ENCODE peak calls at places on chromosomes 11 and 22, in six cellular contexts. One of them, this sample, is unnamed.

GRCh38 chr11:4808476-4808875 is 4.3 kb upstream of the OR52R1 start:
- DNase-seq in SK-N-SH: no peak
- DNase-seq in Karpas-422: no peak
- DNase-seq in HCT116: no peak
- DNase-seq in PC-3: no peak
- DNase-seq in MM.1S: no peak
- DNase-seq in this sample: no peak

GRCh38 chr22:48900626-48901025 is 927.0 kb downstream of the BRD1 start:
- DNase-seq in SK-N-SH: no peak
- DNase-seq in Karpas-422: no peak
- DNase-seq in HCT116: no peak
- DNase-seq in PC-3: no peak
- DNase-seq in MM.1S: no peak
- DNase-seq in this sample: no peak

GRCh38 chr11:45017329-45017728 is 66.6 kb upstream of the TP53I11 start:
- DNase-seq in SK-N-SH: no peak
- DNase-seq in Karpas-422: peak; percentile 56
- DNase-seq in HCT116: no peak
- DNase-seq in PC-3: no peak
- DNase-seq in MM.1S: no peak
- DNase-seq in this sample: no peak

GRCh38 chr22:46742576-46743221 is 4.6 kb upstream of the CERK start:
- DNase-seq in SK-N-SH: no peak
- DNase-seq in Karpas-422: no peak
- DNase-seq in HCT116: no peak
- DNase-seq in PC-3: peak; percentile 83
- DNase-seq in MM.1S: no peak
- DNase-seq in this sample: no peak

GRCh38 chr11:60934790-60935605 is 10.7 kb downstream of the TMEM132A start:
- DNase-seq in SK-N-SH: no peak
- DNase-seq in Karpas-422: no peak
- DNase-seq in HCT116: no peak
- DNase-seq in PC-3: no peak
- DNase-seq in MM.1S: no peak
- DNase-seq in this sample: no peak

GRCh38 chr11:45369294-45369693 is 83.2 kb upstream of the SYT13 start:
- DNase-seq in SK-N-SH: no peak
- DNase-seq in Karpas-422: no peak
- DNase-seq in HCT116: no peak
- DNase-seq in PC-3: no peak
- DNase-seq in MM.1S: no peak
- DNase-seq in this sample: no peak

GRCh38 chr11:71358122-71358728 is 90.0 kb downstream of the DHCR7 start:
- DNase-seq in SK-N-SH: no peak
- DNase-seq in Karpas-422: no peak
- DNase-seq in HCT116: no peak
- DNase-seq in PC-3: no peak
- DNase-seq in MM.1S: no peak
- DNase-seq in this sample: no peak

GRCh38 chr11:77345621-77346020 is 44.1 kb upstream of the GDPD4 start:
- DNase-seq in SK-N-SH: no peak
- DNase-seq in Karpas-422: no peak
- DNase-seq in HCT116: no peak
- DNase-seq in PC-3: no peak
- DNase-seq in MM.1S: no peak
- DNase-seq in this sample: peak; percentile 69

GRCh38 chr11:117221775-117222517 is 9.9 kb downstream of the PCSK7 start:
- DNase-seq in SK-N-SH: no peak
- DNase-seq in Karpas-422: no peak
- DNase-seq in HCT116: no peak
- DNase-seq in PC-3: peak; percentile 82
- DNase-seq in MM.1S: no peak
- DNase-seq in this sample: peak; percentile 54

GRCh38 chr11:44416776-44417175 is 106.8 kb upstream of the ALX4 start:
- DNase-seq in SK-N-SH: no peak
- DNase-seq in Karpas-422: no peak
- DNase-seq in HCT116: no peak
- DNase-seq in PC-3: peak; percentile 12
- DNase-seq in MM.1S: peak; percentile 21
- DNase-seq in this sample: no peak

GRCh38 chr11:36774603-36775002 is 176.6 kb upstream of the RAG2 start:
- DNase-seq in SK-N-SH: no peak
- DNase-seq in Karpas-422: no peak
- DNase-seq in HCT116: no peak
- DNase-seq in PC-3: peak; percentile 49
- DNase-seq in MM.1S: no peak
- DNase-seq in this sample: peak; percentile 95

GRCh38 chr11:16153951-16154350 is 202.4 kb downstream of the SOX6 start:
- DNase-seq in SK-N-SH: no peak
- DNase-seq in Karpas-422: no peak
- DNase-seq in HCT116: no peak
- DNase-seq in PC-3: peak; percentile 19
- DNase-seq in MM.1S: no peak
- DNase-seq in this sample: no peak

GRCh38 chr11:61505106-61505505 is 3.4 kb upstream of the LRRC10B start:
- DNase-seq in SK-N-SH: no peak
- DNase-seq in Karpas-422: no peak
- DNase-seq in HCT116: no peak
- DNase-seq in PC-3: no peak
- DNase-seq in MM.1S: no peak
- DNase-seq in this sample: no peak

GRCh38 chr11:57069942-57070341 is 81.2 kb downstream of the OR5AK2 start:
- DNase-seq in SK-N-SH: no peak
- DNase-seq in Karpas-422: no peak
- DNase-seq in HCT116: no peak
- DNase-seq in PC-3: no peak
- DNase-seq in MM.1S: no peak
- DNase-seq in this sample: peak; percentile 35

GRCh38 chr11:45022294-45023064 is 71.8 kb upstream of the TP53I11 start:
- DNase-seq in SK-N-SH: no peak
- DNase-seq in Karpas-422: no peak
- DNase-seq in HCT116: no peak
- DNase-seq in PC-3: peak; percentile 22
- DNase-seq in MM.1S: no peak
- DNase-seq in this sample: peak; percentile 87

GRCh38 chr22:42324991-42325710 is 54.7 kb upstream of the TCF20 start:
- DNase-seq in SK-N-SH: no peak
- DNase-seq in Karpas-422: no peak
- DNase-seq in HCT116: no peak
- DNase-seq in PC-3: no peak
- DNase-seq in MM.1S: no peak
- DNase-seq in this sample: no peak

GRCh38 chr11:126029805-126030204 is 32.9 kb downstream of the CDON start:
- DNase-seq in SK-N-SH: no peak
- DNase-seq in Karpas-422: no peak
- DNase-seq in HCT116: no peak
- DNase-seq in PC-3: no peak
- DNase-seq in MM.1S: no peak
- DNase-seq in this sample: no peak

GRCh38 chr22:42688241-42688913 is 32.3 kb downstream of the A4GALT start:
- DNase-seq in SK-N-SH: peak; percentile 45
- DNase-seq in Karpas-422: peak; percentile 37
- DNase-seq in HCT116: no peak
- DNase-seq in PC-3: peak; percentile 84
- DNase-seq in MM.1S: no peak
- DNase-seq in this sample: peak; percentile 96

GRCh38 chr11:91926967-91927366 is 297.7 kb upstream of the FAT3 start:
- DNase-seq in SK-N-SH: no peak
- DNase-seq in Karpas-422: no peak
- DNase-seq in HCT116: no peak
- DNase-seq in PC-3: no peak
- DNase-seq in MM.1S: no peak
- DNase-seq in this sample: no peak

GRCh38 chr11:77117485-77117884 is 10.6 kb upstream of the MYO7A start:
- DNase-seq in SK-N-SH: no peak
- DNase-seq in Karpas-422: no peak
- DNase-seq in HCT116: no peak
- DNase-seq in PC-3: no peak
- DNase-seq in MM.1S: no peak
- DNase-seq in this sample: no peak

GRCh38 chr11:116166788-116167465 is 605.9 kb downstream of the BUD13 start:
- DNase-seq in SK-N-SH: no peak
- DNase-seq in Karpas-422: no peak
- DNase-seq in HCT116: no peak
- DNase-seq in PC-3: no peak
- DNase-seq in MM.1S: no peak
- DNase-seq in this sample: peak; percentile 4

GRCh38 chr11:102485095-102485722 is 32.6 kb upstream of the TMEM123 start:
- DNase-seq in SK-N-SH: no peak
- DNase-seq in Karpas-422: no peak
- DNase-seq in HCT116: no peak
- DNase-seq in PC-3: no peak
- DNase-seq in MM.1S: no peak
- DNase-seq in this sample: peak; percentile 16

GRCh38 chr11:67158241-67158640 is 39.2 kb downstream of the KDM2A start:
- DNase-seq in SK-N-SH: no peak
- DNase-seq in Karpas-422: no peak
- DNase-seq in HCT116: no peak
- DNase-seq in PC-3: no peak
- DNase-seq in MM.1S: no peak
- DNase-seq in this sample: no peak

GRCh38 chr11:35798423-35798822 is 135.8 kb downstream of the TRIM44 start:
- DNase-seq in SK-N-SH: no peak
- DNase-seq in Karpas-422: no peak
- DNase-seq in HCT116: no peak
- DNase-seq in PC-3: peak; percentile 69
- DNase-seq in MM.1S: no peak
- DNase-seq in this sample: peak; percentile 51

GRCh38 chr11:11629368-11629767 is 7.6 kb upstream of the GALNT18 start:
- DNase-seq in SK-N-SH: no peak
- DNase-seq in Karpas-422: no peak
- DNase-seq in HCT116: no peak
- DNase-seq in PC-3: no peak
- DNase-seq in MM.1S: no peak
- DNase-seq in this sample: no peak

GRCh38 chr11:11263238-11264030 is 89.6 kb downstream of the CSNK2A3 start:
- DNase-seq in SK-N-SH: peak; percentile 46
- DNase-seq in Karpas-422: peak; percentile 86
- DNase-seq in HCT116: no peak
- DNase-seq in PC-3: peak; percentile 15
- DNase-seq in MM.1S: no peak
- DNase-seq in this sample: peak; percentile 34

GRCh38 chr11:65787649-65788622 is 1.1 kb downstream of the OVOL1 start:
- DNase-seq in SK-N-SH: peak; percentile 70
- DNase-seq in Karpas-422: no peak
- DNase-seq in HCT116: no peak
- DNase-seq in PC-3: no peak
- DNase-seq in MM.1S: no peak
- DNase-seq in this sample: peak; percentile 30

GRCh38 chr22:46028069-46028991 is 51.4 kb upstream of the WNT7B start:
- DNase-seq in SK-N-SH: no peak
- DNase-seq in Karpas-422: no peak
- DNase-seq in HCT116: no peak
- DNase-seq in PC-3: no peak
- DNase-seq in MM.1S: no peak
- DNase-seq in this sample: no peak

DNA sequence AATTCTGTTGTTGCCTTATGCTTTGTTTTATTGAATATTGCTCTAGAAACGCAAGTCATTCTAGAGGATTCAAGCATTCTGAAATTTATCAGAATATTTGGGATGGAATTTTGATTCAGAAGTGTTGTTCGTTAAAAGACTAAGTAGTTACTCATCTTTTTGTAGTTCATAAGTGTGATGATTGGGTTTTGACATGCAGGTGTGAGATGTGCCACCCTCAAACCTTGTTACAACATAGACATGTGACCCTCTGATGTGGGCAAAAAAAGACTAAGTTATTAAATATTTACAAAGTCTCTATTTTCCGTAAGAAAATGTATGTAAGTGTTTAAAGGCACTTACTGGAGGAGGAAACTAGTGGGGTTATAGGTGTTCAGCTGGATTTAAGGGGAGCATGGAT is 8.9 kb downstream of the YWHAH start:
- DNase-seq in SK-N-SH: no peak
- DNase-seq in Karpas-422: no peak
- DNase-seq in HCT116: no peak
- DNase-seq in PC-3: no peak
- DNase-seq in MM.1S: no peak
- DNase-seq in this sample: no peak
- H3K4me2 ChIP-seq in SK-N-SH: peak overlapping the region; percentile 9
- H3K4me2 ChIP-seq in Karpas-422: no peak overlapping the region
- H3K4me2 ChIP-seq in HCT116: no peak overlapping the region
- H3K4me2 ChIP-seq in PC-3: no peak overlapping the region
- H3K4me2 ChIP-seq in MM.1S: no peak overlapping the region
- H3K4me2 ChIP-seq in this sample: peak overlapping the region; percentile 62

DNA sequence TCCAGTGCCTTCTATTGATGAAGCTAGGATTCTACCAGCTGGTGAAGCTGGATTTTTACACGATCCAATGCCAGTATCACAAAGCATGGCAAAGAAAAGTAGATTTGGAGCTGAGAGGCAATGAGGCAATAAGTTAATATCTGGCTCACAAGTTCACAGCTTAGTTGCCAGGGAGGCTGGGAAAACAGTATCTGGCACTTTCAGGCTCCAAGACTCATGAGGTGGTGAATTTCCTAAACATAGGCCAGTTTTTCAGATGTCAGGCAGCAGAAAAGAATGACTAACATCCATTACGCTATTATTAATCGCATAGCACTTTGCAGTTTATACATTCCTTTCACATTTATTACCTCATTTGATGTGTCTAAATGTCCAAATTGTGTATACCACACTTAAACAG is 122.7 kb downstream of the GRIA4 start:
- DNase-seq in SK-N-SH: no peak
- DNase-seq in Karpas-422: no peak
- DNase-seq in HCT116: no peak
- DNase-seq in PC-3: no peak
- DNase-seq in MM.1S: no peak
- DNase-seq in this sample: peak; percentile 1
- H3K9me2 ChIP-seq in SK-N-SH: no peaks in the 10 kb centered on the region
- H3K9me2 ChIP-seq in Karpas-422: peaks cover 3% of the 10 kb centered on the region
- H3K9me2 ChIP-seq in HCT116: no peaks in the 10 kb centered on the region
- H3K9me2 ChIP-seq in PC-3: no peaks in the 10 kb centered on the region
- H3K9me2 ChIP-seq in MM.1S: no peaks in the 10 kb centered on the region
- H3K9me2 ChIP-seq in this sample: no peaks in the 10 kb centered on the region

DNA sequence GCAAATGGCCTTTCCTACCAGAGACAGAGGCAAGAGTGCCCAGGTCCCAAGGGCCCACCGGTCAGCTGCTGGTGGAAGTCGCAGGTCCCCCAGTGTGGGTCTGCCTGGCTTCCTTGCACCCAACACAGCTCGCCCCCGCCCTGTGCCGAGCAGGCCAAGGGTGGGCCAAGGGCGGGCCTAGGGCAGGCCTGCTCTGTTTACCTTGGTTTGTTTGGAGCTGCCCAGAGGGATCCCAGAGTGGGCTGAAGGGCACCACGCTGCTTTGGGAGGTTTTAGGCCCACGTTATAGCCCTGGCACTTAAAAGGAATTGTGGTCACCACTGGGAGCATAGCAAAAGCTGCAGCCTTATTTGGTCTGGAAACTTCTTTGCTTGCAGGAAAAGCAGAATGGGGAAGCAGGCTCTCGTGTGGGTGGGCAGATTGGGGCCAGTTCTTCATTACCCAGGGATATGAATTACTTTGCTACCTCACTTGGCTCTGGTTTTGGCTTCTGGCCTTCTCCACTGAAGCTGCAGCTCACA is 38.0 kb downstream of the MRGPRD start:
- DNase-seq in SK-N-SH: no peak
- DNase-seq in Karpas-422: no peak
- DNase-seq in HCT116: no peak
- DNase-seq in PC-3: no peak
- DNase-seq in MM.1S: no peak
- DNase-seq in this sample: no peak
- H3K9ac ChIP-seq in SK-N-SH: no peak overlapping the region
- H3K9ac ChIP-seq in Karpas-422: no peak overlapping the region
- H3K9ac ChIP-seq in HCT116: no peak overlapping the region
- H3K9ac ChIP-seq in PC-3: no peak overlapping the region
- H3K9ac ChIP-seq in MM.1S: no peak overlapping the region
- H3K9ac ChIP-seq in this sample: no peak overlapping the region

GRCh38 chr11:2384723-2385041 is 7.6 kb downstream of the CD81 start:
- DNase-seq in SK-N-SH: no peak
- DNase-seq in Karpas-422: no peak
- DNase-seq in HCT116: no peak
- DNase-seq in PC-3: no peak
- DNase-seq in MM.1S: no peak
- DNase-seq in this sample: no peak
- H3K4me2 ChIP-seq in SK-N-SH: no peak overlapping the region
- H3K4me2 ChIP-seq in Karpas-422: peak overlapping the region; percentile 85
- H3K4me2 ChIP-seq in HCT116: no peak overlapping the region
- H3K4me2 ChIP-seq in PC-3: no peak overlapping the region
- H3K4me2 ChIP-seq in MM.1S: peak overlapping the region; percentile 38
- H3K4me2 ChIP-seq in this sample: no peak overlapping the region